ENCODE peak calls at places on chromosomes 4 and X, in five cellular contexts. U is lung, G is left ventricle myocardium inferior, T is fibroblast of pulmonary artery, D is MG63. E is an unnamed sample.

GRCh38 chrX:6498324-6498723 is 36.6 kb downstream of the VCX3A start:
- DNase-seq in U (no peak), G (no peak), T (no peak), D (no peak), E (no peak)

GRCh38 chr4:83556006-83556712 is 20.3 kb downstream of the GPAT3 start:
- DNase-seq in U (no peak), G (no peak), T (no peak), D (no peak), E (no peak)

GRCh38 chr4:186368291-186368690 is 102.3 kb downstream of the F11 start:
- DNase-seq in U (no peak), G (no peak), T (no peak), D (no peak), E (no peak)

GRCh38 chr4:8403173-8403753 is 37.3 kb downstream of the ACOX3 start:
- DNase-seq in U (peak; percentile 85), G (peak; percentile 89), T (peak; percentile 86), D (peak; percentile 73), E (peak; percentile 86)

GRCh38 chrX:22164770-22165388 is 107.8 kb upstream of the CBLL2 start:
- DNase-seq in U (no peak), G (no peak), T (no peak), D (peak; percentile 10), E (peak; percentile 28)

GRCh38 chr4:117491531-117491930 is 406.2 kb upstream of the TRAM1L1 start:
- DNase-seq in U (no peak), G (no peak), T (no peak), D (no peak), E (no peak)

GRCh38 chr4:167100120-167100519 is 134.2 kb downstream of the SPOCK3 start:
- DNase-seq in U (no peak), G (no peak), T (peak; percentile 63), D (peak; percentile 22), E (peak; percentile 73)

GRCh38 chr4:75723117-75723801 is 1.1 kb upstream of the USO1 start:
- DNase-seq in U (no peak), G (no peak), T (peak; percentile 53), D (peak; percentile 8), E (peak; percentile 63)

GRCh38 chr4:88382621-88383020 is 4.0 kb downstream of the HERC6 start:
- DNase-seq in U (no peak), G (no peak), T (no peak), D (no peak), E (no peak)

GRCh38 chr4:128358231-128358902 is 70.8 kb upstream of the PGRMC2 start:
- DNase-seq in U (no peak), G (no peak), T (peak; percentile 73), D (peak; percentile 53), E (peak; percentile 98)

GRCh38 chrX:9197231-9197630 is 163.3 kb upstream of the FAM9B start:
- DNase-seq in U (no peak), G (no peak), T (peak; percentile 18), D (peak; percentile 45), E (peak; percentile 71)

GRCh38 chr4:182258441-182259031 is 15.3 kb downstream of the TENM3 start:
- DNase-seq in U (no peak), G (no peak), T (no peak), D (no peak), E (no peak)

GRCh38 chrX:14030248-14030592 is 528 bp upstream of the GEMIN8 start:
- DNase-seq in U (no peak), G (no peak), T (peak; percentile 27), D (no peak), E (peak; percentile 54)

DNA sequence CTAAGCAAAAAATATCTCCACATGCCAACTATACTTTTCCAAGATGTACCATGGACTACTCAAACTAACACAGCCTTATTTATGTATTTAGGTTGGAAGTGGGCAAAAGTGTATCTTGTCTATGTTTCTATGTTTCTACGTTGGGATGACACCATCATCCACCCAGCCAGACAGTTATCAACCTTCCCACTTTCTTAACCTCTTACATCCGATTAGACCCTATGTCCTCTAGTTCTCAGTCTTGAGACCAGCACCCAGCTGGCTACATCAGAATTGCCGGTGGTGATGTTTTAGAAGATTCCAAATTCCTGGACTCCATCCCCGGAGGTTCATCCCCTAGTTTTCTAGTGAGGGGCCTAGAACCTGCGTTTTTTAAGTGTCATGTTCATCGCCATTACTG is 1.0 kb upstream of the AASDH start:
- DNase-seq in U (no peak), G (no peak), T (no peak), D (no peak), E (peak; percentile 5)
- H3K4me3 ChIP-seq in U (peak overlapping the region; percentile 69), G (peak overlapping the region; percentile 82), T (peak overlapping the region; percentile 86), D (peak overlapping the region; percentile 91), E (peak overlapping the region; percentile 95)

GRCh38 chr4:56301181-56302076 is 85.9 kb downstream of the AASDH start:
- DNase-seq in U (peak; percentile 61), G (peak; percentile 42), T (peak; percentile 95), D (peak; percentile 60), E (peak; percentile 91)
- H3K4me3 ChIP-seq in U (no peak overlapping the region), G (no peak overlapping the region), T (no peak overlapping the region), D (no peak overlapping the region), E (no peak overlapping the region)

GRCh38 chr4:99653921-99654890 is 3.4 kb downstream of the C4orf54 start:
- DNase-seq in U (no peak), G (no peak), T (no peak), D (no peak), E (no peak)
- H3K4me3 ChIP-seq in U (no peak overlapping the region), G (no peak overlapping the region), T (no peak overlapping the region), D (no peak overlapping the region), E (no peak overlapping the region)

GRCh38 chr4:14924945-14925344 is 77.3 kb upstream of the CPEB2 start:
- DNase-seq in U (no peak), G (no peak), T (no peak), D (no peak), E (no peak)

GRCh38 chr4:14924080-14924916 is 78.0 kb upstream of the CPEB2 start:
- DNase-seq in U (no peak), G (no peak), T (no peak), D (no peak), E (no peak)

GRCh38 chr4:14928035-14928434 is 74.2 kb upstream of the CPEB2 start:
- DNase-seq in U (no peak), G (no peak), T (no peak), D (no peak), E (no peak)

GRCh38 chr4:14926368-14926767 is 75.9 kb upstream of the CPEB2 start:
- DNase-seq in U (no peak), G (no peak), T (no peak), D (no peak), E (no peak)

GRCh38 chr4:14925471-14925870 is 76.8 kb upstream of the CPEB2 start:
- DNase-seq in U (no peak), G (no peak), T (no peak), D (no peak), E (no peak)
- H3K4me3 ChIP-seq in U (no peak overlapping the region), G (no peak overlapping the region), T (no peak overlapping the region), D (no peak overlapping the region), E (no peak overlapping the region)

GRCh38 chr4:175646802-175647201 is 165.3 kb downstream of the GPM6A start:
- DNase-seq in U (no peak), G (no peak), T (no peak), D (no peak), E (no peak)
- H3K4me3 ChIP-seq in U (no peak overlapping the region), G (no peak overlapping the region), T (no peak overlapping the region), D (no peak overlapping the region), E (no peak overlapping the region)